ENCODE peak calls at places on chromosomes 16 and 17, in eight cellular contexts. P is colonic mucosa; X is Peyer's patch; R is GM23338; U is right lobe of liver; Q is activated naive CD4-positive, alpha-beta T cell treated with Interleukin-2 at 50 U/mL for 16 hours; J is NCI-H82; N is endothelial cell. A is an unnamed sample.

GRCh38 chr17:80456465-80457235 is 19.8 kb downstream of the NPTX1 start:
- DNase-seq in P (no peak), X (no peak), R (no peak), U (no peak), Q (no peak), J (no peak), N (no peak), A (no peak)

GRCh38 chr16:70162041-70162451 is 11.5 kb upstream of the CLEC18C start:
- DNase-seq in P (no peak), X (no peak), R (no peak), U (no peak), Q (no peak), J (no peak), N (no peak), A (no peak)

GRCh38 chr17:77218902-77219301 is 78.1 kb downstream of the SEC14L1 start:
- DNase-seq in P (no peak), X (no peak), R (no peak), U (peak; percentile 40), Q (no peak), J (no peak), N (no peak), A (no peak)

GRCh38 chr17:55683554-55684315 is 38.9 kb downstream of the TMEM100 start:
- DNase-seq in P (no peak), X (no peak), R (no peak), U (no peak), Q (no peak), J (no peak), N (no peak), A (no peak)

GRCh38 chr17:75587718-75588545 is at the start of gene MYO15B:
- DNase-seq in P (peak; percentile 57), X (peak; percentile 58), R (peak; percentile 79), U (peak; percentile 77), Q (peak; percentile 41), J (no peak), N (peak; percentile 81), A (peak; percentile 41)

GRCh38 chr16:66923247-66923851 is 2.0 kb downstream of the RRAD start:
- DNase-seq in P (no peak), X (no peak), R (no peak), U (no peak), Q (no peak), J (peak; percentile 87), N (no peak), A (no peak)

GRCh38 chr16:85798283-85798776 is 1.0 kb downstream of the EMC8 start:
- DNase-seq in P (no peak), X (no peak), R (peak; percentile 24), U (no peak), Q (no peak), J (no peak), N (no peak), A (no peak)

GRCh38 chr17:75688209-75688771 is 21.2 kb downstream of the SAP30BP start:
- DNase-seq in P (no peak), X (no peak), R (no peak), U (peak; percentile 42), Q (no peak), J (no peak), N (no peak), A (no peak)

GRCh38 chr16:49473773-49474172 is 100.2 kb downstream of the C16orf78 start:
- DNase-seq in P (no peak), X (no peak), R (no peak), U (no peak), Q (no peak), J (no peak), N (no peak), A (no peak)

GRCh38 chr17:57253307-57254065 is 2.8 kb upstream of the MSI2 start:
- DNase-seq in P (no peak), X (no peak), R (no peak), U (no peak), Q (no peak), J (no peak), N (no peak), A (no peak)

GRCh38 chr16:84898447-84898846 is 78.7 kb downstream of the CRISPLD2 start:
- DNase-seq in P (no peak), X (no peak), R (no peak), U (no peak), Q (no peak), J (no peak), N (no peak), A (no peak)

GRCh38 chr16:48537275-48537674 is 72.7 kb downstream of the N4BP1 start:
- DNase-seq in P (no peak), X (no peak), R (no peak), U (no peak), Q (no peak), J (peak; percentile 4), N (no peak), A (no peak)

GRCh38 chr17:50817142-50817751 is 18.1 kb upstream of the WFIKKN2 start:
- DNase-seq in P (peak; percentile 55), X (peak; percentile 23), R (peak; percentile 71), U (no peak), Q (peak; percentile 62), J (peak; percentile 76), N (peak; percentile 50), A (peak; percentile 54)

GRCh38 chr16:3152273-3153076 is 17.6 kb downstream of the ZNF213 start:
- DNase-seq in P (peak; percentile 95), X (peak; percentile 69), R (peak; percentile 96), U (peak; percentile 80), Q (peak; percentile 86), J (peak; percentile 97), N (peak; percentile 94), A (peak; percentile 86)

GRCh38 chr17:32111141-32111771 is 31.0 kb upstream of the RHOT1 start:
- DNase-seq in P (peak; percentile 39), X (peak; percentile 22), R (peak; percentile 83), U (no peak), Q (peak; percentile 16), J (peak; percentile 49), N (peak; percentile 37), A (peak; percentile 57)

GRCh38 chr17:41849251-41849990 is 11.8 kb downstream of the KLHL10 start:
- DNase-seq in P (no peak), X (no peak), R (no peak), U (no peak), Q (no peak), J (no peak), N (no peak), A (no peak)

GRCh38 chr17:55677449-55677848 is 45.2 kb downstream of the TMEM100 start:
- DNase-seq in P (no peak), X (no peak), R (no peak), U (no peak), Q (no peak), J (no peak), N (no peak), A (no peak)

GRCh38 chr16:87552772-87553171 is 49.5 kb upstream of the JPH3 start:
- DNase-seq in P (no peak), X (no peak), R (no peak), U (no peak), Q (no peak), J (no peak), N (no peak), A (no peak)

GRCh38 chr16:88800277-88800592 is 3.4 kb upstream of the CDT1 start:
- DNase-seq in P (no peak), X (no peak), R (no peak), U (no peak), Q (no peak), J (no peak), N (no peak), A (no peak)

GRCh38 chr17:44220211-44221071 is 966 bp upstream of the UBTF start:
- DNase-seq in P (peak; percentile 54), X (peak; percentile 52), R (peak; percentile 61), U (peak; percentile 70), Q (peak; percentile 61), J (peak; percentile 75), N (peak; percentile 33), A (peak; percentile 63)

GRCh38 chr17:67779098-67779672 is 46.1 kb upstream of the BPTF start:
- DNase-seq in P (peak; percentile 40), X (no peak), R (peak; percentile 90), U (peak; percentile 85), Q (peak; percentile 10), J (peak; percentile 74), N (peak; percentile 60), A (peak; percentile 23)

GRCh38 chr17:63439682-63440081 is 6.4 kb downstream of the CYB561 start:
- DNase-seq in P (no peak), X (no peak), R (no peak), U (no peak), Q (no peak), J (no peak), N (no peak), A (peak; percentile 49)

GRCh38 chr17:17774009-17774881 is 62.5 kb downstream of the SREBF1 start:
- DNase-seq in P (peak; percentile 85), X (no peak), R (peak; percentile 55), U (no peak), Q (no peak), J (no peak), N (no peak), A (no peak)

GRCh38 chr17:17236295-17237025 is 508 bp downstream of the FLCN start:
- DNase-seq in P (peak; percentile 46), X (no peak), R (peak; percentile 56), U (peak; percentile 66), Q (no peak), J (peak; percentile 51), N (no peak), A (no peak)

GRCh38 chr17:39240631-39241030 is 14.9 kb upstream of the STAC2 start:
- DNase-seq in P (no peak), X (no peak), R (no peak), U (no peak), Q (no peak), J (no peak), N (no peak), A (no peak)

GRCh38 chr16:64900517-64900916 is 221.3 kb downstream of the CDH11 start:
- DNase-seq in P (no peak), X (no peak), R (no peak), U (no peak), Q (no peak), J (no peak), N (no peak), A (no peak)

GRCh38 chr17:70608193-70608592 is 438.9 kb downstream of the KCNJ2 start:
- DNase-seq in P (no peak), X (no peak), R (no peak), U (no peak), Q (no peak), J (no peak), N (no peak), A (no peak)

GRCh38 chr17:12965988-12966387 is 51.8 kb downstream of the ELAC2 start:
- DNase-seq in P (no peak), X (no peak), R (no peak), U (no peak), Q (no peak), J (no peak), N (no peak), A (no peak)

GRCh38 chr17:48679385-48680096 is 42.8 kb downstream of the PRAC1 start:
- DNase-seq in P (no peak), X (no peak), R (no peak), U (no peak), Q (no peak), J (no peak), N (no peak), A (no peak)